ENCODE peak calls at places on chromosomes 12 and 14, in eight cellular contexts. R is heart left ventricle, E is IMR-90, A is GM23338, K is endodermal cell, F is transverse colon, H is colonic mucosa, X is K562. G is an unnamed sample. For H3K4me1, the result is how much of the 10 kb centered on the place peaks cover.

GRCh38 chr14:90409209-90409730 is 12.4 kb downstream of the CALM1 start:
- DNase-seq in R (peak), E (peak), A (no peak), K (no peak), F (peak), H (no peak), X (no peak), G (no peak)

GRCh38 chr12:90514325-90514724 is 440.7 kb downstream of the CCER1 start:
- DNase-seq in R (no peak), E (peak), A (no peak), K (no peak), F (no peak), H (no peak), X (no peak), G (no peak)

GRCh38 chr12:59940676-59941342 is 345.0 kb downstream of the SLC16A7 start:
- DNase-seq in R (no peak), E (no peak), A (no peak), K (no peak), F (no peak), H (no peak), X (no peak), G (no peak)

GRCh38 chr14:91375748-91376452 is 41.7 kb downstream of the CCDC88C start:
- DNase-seq in R (no peak), E (no peak), A (no peak), K (no peak), F (no peak), H (no peak), X (no peak), G (no peak)

GRCh38 chr12:6903712-6904111 is 910 bp upstream of the LRRC23 start:
- DNase-seq in R (no peak), E (no peak), A (peak), K (no peak), F (no peak), H (no peak), X (no peak), G (no peak)

GRCh38 chr12:119444462-119445044 is 110.0 kb downstream of the CCDC60 start:
- DNase-seq in R (peak), E (no peak), A (peak), K (peak), F (peak), H (peak), X (peak), G (peak)

GRCh38 chr12:113639474-113639873 is 167.8 kb upstream of the LHX5 start:
- DNase-seq in R (no peak), E (no peak), A (no peak), K (no peak), F (no peak), H (no peak), X (no peak), G (no peak)

GRCh38 chr12:6769003-6769389 is 2.8 kb downstream of the PTMS start:
- DNase-seq in R (peak), E (peak), A (peak), K (peak), F (peak), H (peak), X (peak), G (peak)

GRCh38 chr12:10301103-10301502 is 6.6 kb upstream of the KLRD1 start:
- DNase-seq in R (no peak), E (no peak), A (no peak), K (no peak), F (no peak), H (no peak), X (no peak), G (no peak)

GRCh38 chr12:7972734-7973488 is 36.9 kb upstream of the SLC2A3 start:
- DNase-seq in R (no peak), E (no peak), A (no peak), K (no peak), F (no peak), H (no peak), X (no peak), G (no peak)

GRCh38 chr14:104107101-104107581 is 21.6 kb downstream of the ASPG start:
- DNase-seq in R (peak), E (no peak), A (no peak), K (peak), F (no peak), H (peak), X (no peak), G (peak)

GRCh38 chr14:99774526-99775307 is 18.5 kb upstream of the EML1 start:
- DNase-seq in R (no peak), E (peak), A (no peak), K (no peak), F (peak), H (no peak), X (no peak), G (no peak)

GRCh38 chr12:95633671-95634465 is 82.6 kb upstream of the USP44 start:
- DNase-seq in R (no peak), E (no peak), A (no peak), K (no peak), F (peak), H (peak), X (no peak), G (no peak)

GRCh38 chr12:95637471-95638155 is 86.3 kb upstream of the USP44 start:
- DNase-seq in R (no peak), E (peak), A (no peak), K (no peak), F (no peak), H (no peak), X (no peak), G (no peak)

GRCh38 chr12:95633049-95633545 is 81.8 kb upstream of the USP44 start:
- DNase-seq in R (peak), E (peak), A (no peak), K (no peak), F (peak), H (peak), X (no peak), G (peak)

GRCh38 chr12:95637010-95637409 is 85.7 kb upstream of the USP44 start:
- DNase-seq in R (no peak), E (no peak), A (no peak), K (no peak), F (no peak), H (no peak), X (no peak), G (no peak)

GRCh38 chr12:95634622-95635621 is 83.6 kb upstream of the USP44 start:
- DNase-seq in R (no peak), E (peak), A (no peak), K (no peak), F (peak), H (peak), X (no peak), G (peak)
- H3K4me3 ChIP-seq in R (no peak), E (no peak), A (no peak), K (no peak), F (no peak), H (no peak), X (no peak), G (no peak)

GRCh38 chr14:68756734-68757133 is 36.1 kb downstream of the ZFP36L1 start:
- DNase-seq in R (no peak), E (no peak), A (no peak), K (no peak), F (no peak), H (no peak), X (no peak), G (no peak)
- H3K4me1 ChIP-seq in R (under half), E (under half), A (under half), K (under half), F (under half), H (under half), X (half or more), G (under half)

GRCh38 chr12:5187136-5187535 is 143.5 kb downstream of the KCNA5 start:
- DNase-seq in R (no peak), E (no peak), A (no peak), K (no peak), F (no peak), H (no peak), X (no peak), G (no peak)
- H3K4me3 ChIP-seq in R (no peak), E (no peak), A (no peak), K (no peak), F (no peak), H (no peak), X (no peak), G (no peak)

GRCh38 chr12:131048611-131048990 is 94.9 kb downstream of the ADGRD1 start:
- DNase-seq in R (no peak), E (no peak), A (no peak), K (no peak), F (no peak), H (no peak), X (no peak), G (peak)
- H3K4me1 ChIP-seq in R (under half), E (under half), A (under half), K (under half), F (under half), H (under half), X (under half), G (under half)

G was measured in mucosa of descending colon.